ENCODE peak calls at places on chromosomes 5 and 9, in nine cellular contexts. X, M, D, J, I, C, Z, E and K are unnamed samples.
A peak's percentile ranks its signal among the peaks of the same experiment; 100 is the strongest.

GRCh38 chr5:38593959-38594358 is 37.5 kb upstream of the LIFR start:
- DNase-seq in D (no peak), X (no peak), E (no peak), J (no peak), M (no peak), Z (no peak), I (no peak), C (no peak), K (no peak)

GRCh38 chr5:103041071-103041676 is 78.8 kb downstream of the GIN1 start:
- DNase-seq in D (peak; percentile 62), M (no peak), J (peak; percentile 88), X (peak; percentile 48), C (peak; percentile 15), E (peak; percentile 14), Z (peak; percentile 49), I (peak; percentile 32), K (peak; percentile 49)

GRCh38 chr9:4620881-4621555 is 41.1 kb upstream of the PLPP6 start:
- DNase-seq in I (no peak), J (no peak), D (peak; percentile 66), X (no peak), E (peak; percentile 66), C (no peak), M (peak; percentile 20), Z (no peak), K (no peak)

GRCh38 chr9:28810375-28811075 is 1237.2 kb upstream of the C9orf72 start:
- DNase-seq in I (no peak), D (no peak), J (peak; percentile 79), E (no peak), C (no peak), Z (no peak), M (no peak), X (no peak), K (no peak)

GRCh38 chr9:71744754-71745521 is 23.4 kb downstream of the CEMIP2 start:
- DNase-seq in J (no peak), D (no peak), E (no peak), M (no peak), Z (no peak), C (no peak), I (no peak), X (no peak), K (no peak)

GRCh38 chr9:72675586-72675985 is 154.2 kb downstream of the TMC1 start:
- DNase-seq in I (no peak), E (no peak), Z (no peak), D (peak; percentile 83), X (no peak), C (no peak), M (no peak), J (no peak), K (no peak)

GRCh38 chr9:105223544-105224140 is 20.8 kb upstream of the SLC44A1 start:
- DNase-seq in I (no peak), J (no peak), D (no peak), X (no peak), M (no peak), E (no peak), C (no peak), Z (no peak), K (no peak)

GRCh38 chr5:132500931-132501628 is 10.5 kb upstream of the IRF1 start:
- DNase-seq in E (peak; percentile 82), X (peak; percentile 82), M (peak; percentile 79), Z (no peak), D (peak; percentile 61), J (peak; percentile 56), I (peak; percentile 88), C (peak; percentile 89), K (peak; percentile 80)

GRCh38 chr9:130692365-130692764 is 1.2 kb upstream of the EXOSC2 start:
- DNase-seq in I (peak; percentile 85), E (peak; percentile 97), X (peak; percentile 38), C (no peak), M (peak; percentile 95), D (peak; percentile 30), J (no peak), Z (no peak), K (no peak)

GRCh38 chr9:130687615-130688014 is 6.0 kb upstream of the EXOSC2 start:
- DNase-seq in I (no peak), Z (no peak), X (no peak), C (no peak), M (no peak), E (no peak), D (no peak), J (no peak), K (no peak)

GRCh38 chr9:130688070-130688469 is 5.5 kb upstream of the EXOSC2 start:
- DNase-seq in Z (no peak), J (no peak), X (no peak), M (no peak), I (no peak), E (no peak), D (no peak), C (no peak), K (no peak)

GRCh38 chr9:130689572-130689936 is 4.0 kb upstream of the EXOSC2 start:
- DNase-seq in E (no peak), X (no peak), D (no peak), M (no peak), J (no peak), I (no peak), Z (no peak), C (no peak), K (no peak)

DNA sequence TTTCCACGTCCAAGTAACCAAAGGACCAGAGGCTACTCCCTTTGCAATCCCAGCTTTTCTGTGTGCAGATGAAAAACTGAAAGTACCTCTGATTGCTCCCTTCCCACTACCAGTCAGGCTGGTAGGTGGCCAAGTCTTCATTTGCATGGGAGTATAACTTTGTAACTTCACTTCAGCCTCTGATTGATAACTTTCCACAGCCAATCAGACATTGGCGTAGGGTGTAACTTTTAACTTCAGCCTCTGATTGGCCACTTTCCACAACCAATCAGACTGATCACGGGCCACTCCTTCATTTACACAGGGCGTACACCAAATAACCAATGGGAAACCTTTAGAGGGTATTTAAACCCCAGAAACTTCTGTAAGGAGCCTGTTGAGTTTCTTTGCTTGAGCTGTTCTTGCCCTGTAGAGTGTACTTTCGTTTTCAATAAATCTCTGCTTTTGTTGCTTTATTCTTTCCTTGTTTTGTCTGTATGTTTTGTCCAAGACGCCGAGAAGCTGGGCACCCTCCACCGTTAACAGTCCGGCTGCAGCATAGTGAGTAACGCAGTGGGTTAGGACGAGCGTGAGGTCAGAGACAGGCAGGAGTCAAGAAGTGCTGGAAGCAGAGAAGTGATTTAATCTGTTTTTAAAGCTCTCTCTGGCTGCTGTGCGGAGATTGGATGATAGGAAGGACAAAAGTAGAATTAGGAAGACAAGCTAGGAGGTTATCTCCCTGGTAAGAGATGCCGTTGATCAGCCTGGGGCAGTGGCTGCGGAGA is 3.5 kb upstream of the EXOSC2 start:
- DNase-seq in C (peak; percentile 84), X (peak; percentile 72), E (peak; percentile 95), Z (peak; percentile 69), M (peak; percentile 84), I (peak; percentile 64), J (peak; percentile 95), D (peak; percentile 97), K (peak; percentile 95)
- H3K4me3 ChIP-seq in C (peak overlapping the region; percentile 51), X (peak overlapping the region; percentile 68), E (no peak overlapping the region), Z (peak overlapping the region; percentile 27), M (peak overlapping the region; percentile 30), I (no peak overlapping the region), J (peak overlapping the region; percentile 73), D (peak overlapping the region; percentile 83), K (peak overlapping the region; percentile 55)

DNA sequence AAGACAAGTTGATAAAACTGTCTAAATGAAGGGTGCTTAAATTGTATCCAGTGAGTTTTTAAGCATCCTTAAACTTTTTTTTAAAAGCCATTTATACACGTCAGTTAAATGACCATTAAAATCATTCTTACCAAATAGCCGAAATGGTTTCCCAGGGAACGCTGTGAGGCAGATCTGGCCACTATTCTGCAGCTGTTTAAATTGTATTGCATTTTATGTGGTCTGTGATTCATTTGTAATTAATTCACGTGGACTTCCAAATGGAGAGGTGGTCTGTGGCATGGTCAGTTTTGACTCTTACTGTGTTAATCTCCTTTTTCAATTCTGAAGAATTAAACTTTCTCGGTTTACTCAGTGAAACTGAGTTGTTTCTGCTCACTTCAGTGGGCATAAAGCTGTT is 113.7 kb upstream of the OTULINL start:
- DNase-seq in E (no peak), C (no peak), Z (no peak), D (no peak), M (no peak), J (no peak), X (no peak), I (no peak), K (no peak)
- TF ChIP-seq EZH2phosphoT487 in E (no peak), C (no peak), Z (no peak), D (no peak), M (no peak), J (no peak), X (no peak), I (no peak), K (no peak)

GRCh38 chr5:177997319-177997670 is 1.3 kb upstream of the PROP1 start:
- DNase-seq in X (no peak), E (no peak), D (peak; percentile 36), I (no peak), C (no peak), J (peak; percentile 38), Z (no peak), M (no peak), K (no peak)

GRCh38 chr5:177996660-177997318 is 747 bp upstream of the PROP1 start:
- DNase-seq in C (no peak), E (no peak), X (no peak), M (no peak), I (no peak), Z (no peak), J (no peak), D (no peak), K (no peak)

GRCh38 chr5:177994561-177995190 is 1.4 kb downstream of the PROP1 start:
- DNase-seq in C (no peak), Z (no peak), D (no peak), M (no peak), I (no peak), E (no peak), J (no peak), X (no peak), K (no peak)

GRCh38 chr5:177994063-177994462 is 2.0 kb downstream of the PROP1 start:
- DNase-seq in X (no peak), Z (no peak), D (no peak), I (no peak), E (no peak), J (no peak), C (no peak), M (no peak), K (no peak)

DNA sequence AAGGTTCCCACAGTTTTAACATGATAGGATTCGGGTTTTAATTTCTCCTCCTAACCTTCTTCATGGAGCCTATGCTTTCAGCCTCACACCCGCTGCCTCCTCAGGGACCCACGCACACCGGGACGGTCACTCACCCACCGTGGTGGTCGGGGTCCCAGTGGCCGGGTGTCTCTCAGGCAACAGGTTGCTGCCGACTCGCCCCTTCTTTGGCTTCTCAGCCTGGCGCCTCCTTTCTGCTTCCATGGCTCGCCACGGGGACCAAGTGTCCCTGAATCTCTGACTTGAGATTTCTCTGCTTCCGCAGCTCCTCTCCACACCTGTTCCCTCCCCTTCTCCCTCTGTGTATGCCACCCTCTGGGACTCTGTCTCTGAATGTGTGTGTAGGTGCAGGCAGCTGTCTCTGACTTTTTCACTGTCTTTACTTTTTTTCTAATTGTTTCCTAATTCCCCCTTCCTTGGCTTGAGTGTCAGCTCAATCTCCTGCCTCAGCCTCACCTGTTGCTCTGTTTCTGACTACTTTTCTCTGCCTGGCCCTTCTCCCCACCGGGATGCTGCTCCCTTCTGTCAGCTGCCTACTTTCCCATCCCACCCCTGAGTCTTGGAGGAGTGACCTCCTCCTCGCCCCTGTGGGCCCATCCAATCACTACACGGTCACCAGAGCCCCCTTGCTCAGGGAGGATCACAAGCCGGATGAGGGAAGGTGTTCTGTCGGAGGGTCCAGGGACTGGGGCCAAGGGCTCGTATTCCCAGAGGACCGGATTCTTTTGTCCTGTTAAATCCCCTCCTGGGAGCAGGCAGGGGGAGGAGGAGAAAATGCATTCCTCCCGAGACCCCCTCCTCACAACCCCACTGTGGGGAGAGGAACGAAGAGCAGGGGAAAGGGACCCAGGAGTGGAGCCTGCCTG is at the start of gene PROP1:
- DNase-seq in C (no peak), E (no peak), J (no peak), M (no peak), D (no peak), X (peak; percentile 14), Z (no peak), I (no peak), K (no peak)
- H3K4me3 ChIP-seq in C (no peak within 1 kb of the TSS), E (no peak within 1 kb of the TSS), J (no peak within 1 kb of the TSS), M (no peak within 1 kb of the TSS), D (no peak within 1 kb of the TSS), X (no peak within 1 kb of the TSS), Z (no peak within 1 kb of the TSS), I (no peak within 1 kb of the TSS), K (no peak within 1 kb of the TSS)

GRCh38 chr9:26369096-26369495 is 523.5 kb downstream of the CAAP1 start:
- DNase-seq in J (no peak), X (no peak), M (no peak), C (no peak), E (no peak), D (peak; percentile 4), Z (no peak), I (no peak), K (peak; percentile 43)
- TF ChIP-seq EZH2phosphoT487 in J (no peak), X (no peak), M (no peak), C (no peak), E (no peak), D (no peak), Z (no peak), I (no peak), K (no peak)